ENCODE peak calls at places on chromosomes 4 and X, in five cellular contexts. N is NCI-H1092 treated with DMSO at 0.1 percent for 48 hours; V is activated CD8-positive, alpha-beta memory T cell treated with anti-CD3 and anti-CD28 coated beads, Interleukin-2, amount 50 U/mL, for 4 hours; W is NCI-H69; M is neural crest cell. S is an unnamed sample.

GRCh38 chr4:110224812-110225211 is 26.4 kb upstream of the ELOVL6 start:
- DNase-seq in W (no peak), N (no peak), M (no peak), V (no peak), S (no peak)

GRCh38 chrX:105502336-105502735 is 281.8 kb upstream of the TEX13A start:
- DNase-seq in W (no peak), N (no peak), V (no peak), M (no peak), S (no peak)

GRCh38 chr4:126414741-126415140 is 1100.0 kb downstream of the FAT4 start:
- DNase-seq in N (no peak), M (no peak), W (peak), V (no peak), S (no peak)

GRCh38 chr4:17781072-17781830 is at the start of gene FAM184B:
- DNase-seq in M (peak), W (peak), V (peak), N (peak), S (no peak)

GRCh38 chr4:131063878-131064277 is 1967.9 kb downstream of the C4orf33 start:
- DNase-seq in N (no peak), W (no peak), V (no peak), M (no peak), S (no peak)

GRCh38 chrX:115494133-115494532 is 66.8 kb upstream of the PLS3 start:
- DNase-seq in N (peak), M (no peak), W (peak), V (no peak), S (no peak)

GRCh38 chrX:139120760-139121159 is 409.2 kb upstream of the FGF13 start:
- DNase-seq in W (peak), M (no peak), N (no peak), V (no peak), S (no peak)

GRCh38 chr4:169492436-169493163 is 119.8 kb downstream of the NEK1 start:
- DNase-seq in N (peak), V (no peak), W (peak), M (peak), S (peak)

GRCh38 chr4:136007991-136008390 is 1524.3 kb downstream of the PCDH18 start:
- DNase-seq in V (no peak), M (no peak), W (no peak), N (no peak), S (no peak)

GRCh38 chr4:34108456-34108855 is 2135.9 kb downstream of the ARAP2 start:
- DNase-seq in V (no peak), N (no peak), W (peak), M (no peak), S (no peak)

GRCh38 chr4:140049024-140049923 is 104.7 kb downstream of the MAML3 start:
- DNase-seq in N (peak), M (peak), V (peak), W (peak), S (peak)